ENCODE peak calls at places on chromosomes 1 and 21, in nine cellular contexts. B, N, Y, D, I, R, G, M and Z are unnamed samples.

GRCh38 chr1:203722925-203723324 is 42.1 kb upstream of the LAX1 start:
- DNase-seq in B (no peak), N (no peak), Y (no peak), D (no peak), I (no peak), R (no peak), G (no peak), M (no peak), Z (no peak)

GRCh38 chr1:196997428-196997827 is 20.1 kb downstream of the CFHR5 start:
- DNase-seq in B (no peak), N (no peak), Y (peak; percentile 91), D (no peak), I (no peak), R (no peak), G (peak; percentile 33), M (no peak), Z (no peak)

GRCh38 chr21:37006521-37007291 is at the start of gene RIPPLY3:
- DNase-seq in B (no peak), N (no peak), Y (peak; percentile 44), D (no peak), I (peak; percentile 29), R (no peak), G (no peak), M (no peak), Z (no peak)

GRCh38 chr1:232793944-232794343 is 11.3 kb upstream of the MAP10 start:
- DNase-seq in B (no peak), N (no peak), Y (peak; percentile 81), D (no peak), I (peak; percentile 31), R (no peak), G (peak; percentile 43), M (peak; percentile 55), Z (no peak)

GRCh38 chr21:45926281-45926680 is 55.3 kb upstream of the COL6A1 start:
- DNase-seq in B (no peak), N (no peak), Y (no peak), D (no peak), I (no peak), R (no peak), G (no peak), M (no peak), Z (no peak)

GRCh38 chr1:192401832-192402231 is 85.0 kb downstream of the RGS21 start:
- DNase-seq in B (no peak), N (no peak), Y (peak; percentile 25), D (no peak), I (no peak), R (no peak), G (peak; percentile 29), M (no peak), Z (no peak)

GRCh38 chr21:42230636-42231035 is 11.7 kb downstream of the ABCG1 start:
- DNase-seq in B (no peak), N (no peak), Y (no peak), D (no peak), I (no peak), R (no peak), G (no peak), M (no peak), Z (no peak)

GRCh38 chr21:46234436-46234950 is 5.9 kb upstream of the LSS start:
- DNase-seq in B (no peak), N (no peak), Y (no peak), D (no peak), I (no peak), R (no peak), G (no peak), M (no peak), Z (no peak)

GRCh38 chr1:57711326-57711725 is 287.5 kb upstream of the DAB1 start:
- DNase-seq in B (no peak), N (no peak), Y (no peak), D (no peak), I (no peak), R (no peak), G (no peak), M (no peak), Z (no peak)

GRCh38 chr1:5734414-5734813 is 257.8 kb downstream of the NPHP4 start:
- DNase-seq in B (no peak), N (no peak), Y (no peak), D (no peak), I (no peak), R (no peak), G (no peak), M (no peak), Z (no peak)

GRCh38 chr1:5734996-5735395 is 257.2 kb downstream of the NPHP4 start:
- DNase-seq in B (no peak), N (no peak), Y (no peak), D (no peak), I (no peak), R (no peak), G (no peak), M (no peak), Z (no peak)

GRCh38 chr1:5730272-5731109 is 261.7 kb downstream of the NPHP4 start:
- DNase-seq in B (no peak), N (no peak), Y (no peak), D (no peak), I (no peak), R (no peak), G (no peak), M (no peak), Z (no peak)

GRCh38 chr1:5731110-5731423 is 261.2 kb downstream of the NPHP4 start:
- DNase-seq in B (no peak), N (no peak), Y (no peak), D (no peak), I (no peak), R (no peak), G (no peak), M (no peak), Z (no peak)

DNA sequence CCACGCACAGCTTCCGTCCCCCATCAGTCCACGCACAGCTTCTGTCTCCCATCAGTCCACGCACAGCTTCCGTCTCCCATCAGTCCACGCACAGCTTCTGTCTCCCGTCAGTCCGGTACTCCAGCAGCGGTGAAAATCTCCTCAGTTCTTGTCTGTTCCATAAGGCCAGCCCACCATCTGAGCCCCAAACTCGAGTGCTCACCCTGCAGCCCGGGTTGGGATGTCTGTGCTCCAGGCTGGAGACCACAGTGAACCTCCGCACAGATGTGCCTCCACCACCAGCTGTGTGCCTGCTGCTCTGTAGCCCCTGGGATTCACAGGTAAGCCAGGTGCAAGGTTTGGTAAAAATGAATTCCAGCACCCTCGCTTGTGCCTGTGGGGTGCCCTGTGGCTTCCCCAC is 258.6 kb downstream of the NPHP4 start:
- DNase-seq in B (no peak), N (no peak), Y (no peak), D (no peak), I (no peak), R (no peak), G (no peak), M (no peak), Z (no peak)
- H3K9me3 ChIP-seq in B (no peaks in the 10 kb centered on the region), N (no peaks in the 10 kb centered on the region), Y (no peaks in the 10 kb centered on the region), D (no peaks in the 10 kb centered on the region), I (no peaks in the 10 kb centered on the region), R (no peaks in the 10 kb centered on the region), G (no peaks in the 10 kb centered on the region), M (no peaks in the 10 kb centered on the region), Z (no peaks in the 10 kb centered on the region)

GRCh38 chr1:244576259-244576892 is 76.5 kb upstream of the DESI2 start:
- DNase-seq in B (no peak), N (no peak), Y (peak; percentile 20), D (no peak), I (peak; percentile 12), R (no peak), G (no peak), M (no peak), Z (no peak)

DNA sequence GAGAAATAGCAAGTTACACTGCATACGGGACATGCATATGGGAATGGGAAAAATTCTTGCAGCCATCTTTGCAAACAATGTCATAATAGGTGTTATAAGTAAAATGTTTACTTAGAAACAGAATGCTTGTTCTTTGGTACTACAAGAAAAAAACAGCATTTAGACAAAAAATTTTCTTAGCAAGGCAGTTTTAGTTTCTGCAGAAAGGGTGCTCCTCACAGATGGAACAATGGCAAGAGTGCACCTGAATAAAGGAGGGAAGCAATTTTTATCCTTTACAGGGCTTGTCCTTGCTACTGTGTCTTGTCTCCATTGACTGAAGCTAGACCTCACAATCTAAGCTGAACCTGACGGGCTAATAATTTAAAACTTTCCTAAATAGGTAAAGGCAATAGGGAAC is 79.2 kb upstream of the DESI2 start:
- DNase-seq in B (no peak), N (no peak), Y (no peak), D (no peak), I (no peak), R (no peak), G (no peak), M (no peak), Z (no peak)
- H3K9me3 ChIP-seq in B (peaks cover 61% of the 10 kb centered on the region), N (peaks cover 16% of the 10 kb centered on the region), Y (no peaks in the 10 kb centered on the region), D (no peaks in the 10 kb centered on the region), I (peaks cover 52% of the 10 kb centered on the region), R (peaks cover 12% of the 10 kb centered on the region), G (no peaks in the 10 kb centered on the region), M (peaks cover 44% of the 10 kb centered on the region), Z (peaks cover 62% of the 10 kb centered on the region)

DNA sequence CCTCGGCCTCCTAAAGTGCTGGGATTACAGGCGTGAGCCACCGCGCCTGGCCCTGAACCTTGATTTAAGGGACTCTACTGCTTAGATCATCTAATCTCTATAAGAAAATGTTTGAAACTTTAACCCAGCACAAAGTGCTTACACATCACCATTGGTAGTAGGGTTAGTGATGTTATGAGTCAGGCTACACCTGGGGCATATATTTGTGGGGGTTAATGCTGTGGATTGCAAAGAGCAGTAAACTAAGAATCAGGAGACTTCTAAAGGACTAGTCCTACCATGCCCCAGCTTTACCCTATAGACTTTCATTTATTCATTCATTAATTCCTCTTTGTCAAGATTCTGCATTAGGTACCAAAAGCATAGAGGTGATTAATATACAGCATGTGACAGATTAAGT is 880.5 kb downstream of the TTLL7 start:
- DNase-seq in B (no peak), N (no peak), Y (no peak), D (no peak), I (no peak), R (no peak), G (no peak), M (no peak), Z (no peak)
- H3K9me3 ChIP-seq in B (no peaks in the 10 kb centered on the region), N (no peaks in the 10 kb centered on the region), Y (no peaks in the 10 kb centered on the region), D (no peaks in the 10 kb centered on the region), I (no peaks in the 10 kb centered on the region), R (no peaks in the 10 kb centered on the region), G (no peaks in the 10 kb centered on the region), M (no peaks in the 10 kb centered on the region), Z (no peaks in the 10 kb centered on the region)

GRCh38 chr1:189350983-189351616 is 1126.6 kb downstream of the BRINP3 start:
- DNase-seq in B (no peak), N (no peak), Y (no peak), D (no peak), I (no peak), R (no peak), G (peak; percentile 12), M (no peak), Z (no peak)

GRCh38 chr1:189349600-189349999 is 1128.1 kb downstream of the BRINP3 start:
- DNase-seq in B (no peak), N (no peak), Y (no peak), D (no peak), I (no peak), R (no peak), G (no peak), M (no peak), Z (no peak)
- H3K9me3 ChIP-seq in B (no peaks in the 10 kb centered on the region), N (no peaks in the 10 kb centered on the region), Y (no peaks in the 10 kb centered on the region), D (no peaks in the 10 kb centered on the region), I (no peaks in the 10 kb centered on the region), R (no peaks in the 10 kb centered on the region), G (no peaks in the 10 kb centered on the region), M (no peaks in the 10 kb centered on the region), Z (no peaks in the 10 kb centered on the region)

GRCh38 chr1:2785631-2786328 is 15.7 kb downstream of the TTC34 start:
- DNase-seq in B (peak; percentile 61), N (no peak), Y (no peak), D (no peak), I (no peak), R (no peak), G (no peak), M (no peak), Z (no peak)
- H3K9me3 ChIP-seq in B (peaks cover 17% of the 10 kb centered on the region), N (peaks cover 7% of the 10 kb centered on the region), Y (peaks cover 3% of the 10 kb centered on the region), D (no peaks in the 10 kb centered on the region), I (no peaks in the 10 kb centered on the region), R (no peaks in the 10 kb centered on the region), G (no peaks in the 10 kb centered on the region), M (no peaks in the 10 kb centered on the region), Z (peaks cover 14% of the 10 kb centered on the region)